ENCODE peak calls at places on chromosomes 11 and 22, in nine cellular contexts. G is CD4-positive, alpha-beta T cell; U is KBM-7; O is endothelial cell; Y is chondrocyte; T is foreskin melanocyte; I is fibroblast of the aortic adventitia; M is stromal cell of bone marrow; S is EH. D is an unnamed sample.

GRCh38 chr22:44146088-44146861 is 34.5 kb upstream of the PARVG start:
- DNase-seq in M (no peak), G (no peak), O (no peak), I (no peak), Y (no peak), T (no peak), S (no peak), U (no peak), D (no peak)

GRCh38 chr11:105468154-105468553 is 141.7 kb upstream of the GRIA4 start:
- DNase-seq in U (no peak), M (no peak), Y (no peak), T (no peak), O (no peak), G (no peak), S (no peak), I (no peak), D (no peak)

GRCh38 chr11:104609297-104609696 is 289.0 kb downstream of the CASP12 start:
- DNase-seq in Y (no peak), M (peak), I (peak), S (peak), O (peak), U (peak), T (peak), G (peak), D (peak)

GRCh38 chr11:112024178-112024777 is 930 bp upstream of the DLAT start:
- DNase-seq in M (no peak), G (no peak), Y (no peak), U (peak), I (no peak), S (no peak), T (peak), O (no peak), D (no peak)

GRCh38 chr11:124865181-124865901 is at the start of gene ROBO3:
- DNase-seq in S (no peak), G (no peak), T (no peak), O (no peak), Y (no peak), U (no peak), M (no peak), I (no peak), D (no peak)

GRCh38 chr11:128692750-128693578 is 908 bp upstream of the FLI1 start:
- DNase-seq in S (peak), M (no peak), O (no peak), I (peak), G (no peak), T (no peak), Y (no peak), U (peak), D (peak)

GRCh38 chr11:64095286-64095825 is 59.6 kb downstream of the FLRT1 start:
- DNase-seq in Y (no peak), T (no peak), M (no peak), S (no peak), I (no peak), O (no peak), G (no peak), U (no peak), D (no peak)

GRCh38 chr11:8784936-8785335 is 102.3 kb downstream of the RPL27A start:
- DNase-seq in I (no peak), S (no peak), U (no peak), T (no peak), Y (no peak), O (no peak), G (no peak), M (no peak), D (no peak)

GRCh38 chr11:134170909-134171281 is 52.9 kb downstream of the NCAPD3 start:
- DNase-seq in Y (no peak), O (no peak), G (no peak), M (no peak), I (peak), U (no peak), T (no peak), S (peak), D (no peak)

GRCh38 chr11:438101-438844 is 3.5 kb downstream of the ANO9 start:
- DNase-seq in I (no peak), T (no peak), G (no peak), U (no peak), O (no peak), Y (no peak), S (no peak), M (no peak), D (no peak)

GRCh38 chr22:37633693-37634504 is 5.6 kb upstream of the SH3BP1 start:
- DNase-seq in S (peak), T (peak), G (peak), I (peak), M (peak), O (no peak), U (peak), Y (no peak), D (peak)

GRCh38 chr11:3934658-3935057 is 79.2 kb downstream of the STIM1 start:
- DNase-seq in M (no peak), O (no peak), T (no peak), Y (no peak), U (no peak), I (no peak), G (no peak), S (no peak), D (no peak)

GRCh38 chr11:18106688-18107087 is 806 bp upstream of the SAAL1 start:
- DNase-seq in O (no peak), T (peak), U (no peak), I (no peak), Y (no peak), M (no peak), G (no peak), S (peak), D (no peak)

GRCh38 chr11:64441127-64441526 is 82.2 kb downstream of the RPS6KA4 start:
- DNase-seq in Y (peak), O (no peak), G (no peak), T (no peak), S (no peak), M (no peak), I (no peak), U (no peak), D (no peak)

GRCh38 chr11:27912916-27913315 is 195.0 kb downstream of the KIF18A start:
- DNase-seq in S (peak), T (no peak), Y (no peak), M (no peak), G (no peak), I (no peak), O (no peak), U (no peak), D (no peak)

GRCh38 chr11:102244681-102245409 is 72.4 kb upstream of the BIRC3 start:
- DNase-seq in U (no peak), Y (no peak), G (no peak), O (no peak), T (peak), M (peak), I (peak), S (peak), D (no peak)

GRCh38 chr11:88115828-88116410 is 59.3 kb downstream of the RAB38 start:
- DNase-seq in T (no peak), Y (no peak), G (no peak), S (no peak), O (no peak), I (no peak), M (no peak), U (peak), D (no peak)

GRCh38 chr11:33552756-33553155 is 147.9 kb downstream of the C11orf91 start:
- DNase-seq in O (no peak), Y (no peak), M (no peak), T (no peak), I (no peak), U (no peak), G (no peak), S (peak), D (no peak)

GRCh38 chr22:50416996-50417395 is 57.8 kb downstream of the SBF1 start:
- DNase-seq in U (no peak), O (no peak), G (no peak), I (no peak), M (no peak), Y (no peak), T (no peak), S (no peak), D (no peak)

GRCh38 chr11:12122083-12122482 is 11.7 kb downstream of the MICAL2 start:
- DNase-seq in Y (no peak), I (no peak), M (no peak), O (peak), G (no peak), U (no peak), S (no peak), T (no peak), D (no peak)